ENCODE peak calls at places on chromosomes 1 and 21, in ten cellular contexts. A is kidney tubule cell, C is thoracic aorta, P is NCI-H524 treated with DMSO at 0.1 percent for 48 hours, B is AG04450, J is naive B cell, G is HEK293T, T is B cell, W is foreskin melanocyte, I is right cardiac atrium. X is an unnamed sample.

GRCh38 chr21:41480086-41480690 is 27.8 kb downstream of the TMPRSS2 start:
- DNase-seq in B (no peak), J (no peak), P (no peak), A (no peak), C (no peak), I (no peak), W (no peak), G (no peak), T (no peak), X (no peak)

GRCh38 chr1:25617626-25618432 is 1.2 kb downstream of the MAN1C1 start:
- DNase-seq in G (no peak), B (no peak), P (no peak), J (peak), I (peak), C (no peak), A (no peak), T (no peak), W (no peak), X (no peak)

GRCh38 chr1:104125935-104126334 is 376.2 kb downstream of the AMY1C start:
- DNase-seq in C (no peak), J (no peak), A (peak), G (no peak), T (no peak), W (no peak), P (no peak), B (no peak), I (no peak), X (no peak)

GRCh38 chr1:17678011-17678410 is 77.1 kb upstream of the ACTL8 start:
- DNase-seq in C (no peak), W (no peak), A (no peak), P (no peak), T (no peak), J (no peak), B (no peak), I (no peak), G (no peak), X (no peak)

GRCh38 chr1:11653101-11653601 is 1.1 kb downstream of the FBXO2 start:
- DNase-seq in I (no peak), T (no peak), G (no peak), B (no peak), J (no peak), W (no peak), P (no peak), A (peak), C (no peak), X (no peak)

GRCh38 chr1:110003747-110004428 is 19.3 kb downstream of the AHCYL1 start:
- DNase-seq in A (peak), I (peak), G (peak), C (peak), B (peak), P (peak), J (no peak), T (peak), W (peak), X (peak)

GRCh38 chr1:156571261-156571958 is 955 bp downstream of the IQGAP3 start:
- DNase-seq in T (no peak), G (peak), B (peak), I (no peak), W (peak), J (no peak), C (no peak), A (peak), P (no peak), X (peak)

GRCh38 chr1:67618285-67619018 is 66.5 kb upstream of the GADD45A start:
- DNase-seq in A (peak), I (peak), W (no peak), T (no peak), P (no peak), B (peak), J (no peak), G (no peak), C (peak), X (peak)

GRCh38 chr1:153626929-153627796 is at the start of gene S100A13:
- DNase-seq in P (peak), I (peak), B (peak), T (no peak), W (peak), J (no peak), G (peak), A (peak), C (peak), X (peak)

GRCh38 chr1:59879556-59879955 is 47.0 kb downstream of the CYP2J2 start:
- DNase-seq in A (peak), C (no peak), I (peak), B (peak), P (no peak), G (peak), T (no peak), W (peak), J (no peak), X (peak)

GRCh38 chr1:21904475-21904724 is 32.7 kb downstream of the HSPG2 start:
- DNase-seq in I (no peak), W (no peak), G (no peak), A (no peak), P (no peak), T (no peak), C (no peak), J (no peak), B (no peak), X (no peak)

GRCh38 chr1:109756848-109757521 is 6.7 kb downstream of the EPS8L3 start:
- DNase-seq in I (no peak), J (no peak), P (no peak), A (no peak), T (no peak), B (no peak), G (no peak), W (no peak), C (no peak), X (no peak)

GRCh38 chr1:23079025-23079424 is 59.8 kb downstream of the KDM1A start:
- DNase-seq in B (no peak), C (no peak), J (no peak), A (no peak), P (no peak), W (no peak), T (no peak), I (no peak), G (no peak), X (no peak)

GRCh38 chr1:209565759-209566678 is 17.5 kb upstream of the CAMK1G start:
- DNase-seq in I (peak), W (peak), C (peak), G (peak), T (peak), A (peak), P (no peak), J (peak), B (peak), X (peak)

GRCh38 chr1:164576311-164577271 is 17.6 kb downstream of the PBX1 start:
- DNase-seq in G (no peak), B (peak), T (no peak), I (peak), W (no peak), J (no peak), A (peak), C (no peak), P (no peak), X (no peak)

GRCh38 chr1:85378526-85378925 is 86.4 kb downstream of the DDAH1 start:
- DNase-seq in W (no peak), J (no peak), C (no peak), G (no peak), T (no peak), A (no peak), B (no peak), I (no peak), P (no peak), X (no peak)

X was measured in glomerular endothelial cell.